ENCODE peak calls at places on chromosomes 4 and X, in four cellular contexts. E is breast epithelium, U is endodermal cell, L is pons. T is an unnamed sample.

GRCh38 chrX:136268051-136269048 is 17.1 kb upstream of the MAP7D3 start:
- DNase-seq in E (no peak), U (peak; percentile 68), L (peak; percentile 37), T (peak; percentile 41)

GRCh38 chr4:56863441-56864129 is 42.1 kb upstream of the SPINK2 start:
- DNase-seq in E (no peak), U (no peak), L (no peak), T (no peak)

GRCh38 chr4:47531241-47531953 is 46.3 kb downstream of the ATP10D start:
- DNase-seq in E (no peak), U (peak; percentile 51), L (peak; percentile 51), T (peak; percentile 94)

GRCh38 chr4:97953171-97953570 is 190.1 kb downstream of the STPG2 start:
- DNase-seq in E (no peak), U (no peak), L (no peak), T (no peak)

GRCh38 chr4:155678011-155678410 is 11.4 kb downstream of the GUCY1A1 start:
- DNase-seq in E (no peak), U (no peak), L (no peak), T (no peak)

GRCh38 chr4:121154103-121154515 is 10.0 kb downstream of the TNIP3 start:
- DNase-seq in E (no peak), U (no peak), L (no peak), T (no peak)

GRCh38 chr4:185801471-185801870 is 10.5 kb downstream of the SORBS2 start:
- DNase-seq in E (no peak), U (no peak), L (no peak), T (no peak)

GRCh38 chrX:41145920-41146608 is 60.8 kb downstream of the USP9X start:
- DNase-seq in E (no peak), U (no peak), L (no peak), T (peak; percentile 90)

GRCh38 chrX:69424161-69424560 is 80.0 kb upstream of the NALF2 start:
- DNase-seq in E (no peak), U (peak; percentile 49), L (peak; percentile 1), T (peak; percentile 5)

GRCh38 chr4:76896731-76897521 is 1.0 kb downstream of the SOWAHB start:
- DNase-seq in E (peak; percentile 54), U (peak; percentile 86), L (no peak), T (peak; percentile 22)

GRCh38 chr4:1204286-1204827 is 32.0 kb upstream of the SPON2 start:
- DNase-seq in E (no peak), U (no peak), L (no peak), T (no peak)

GRCh38 chrX:118644378-118644777 is 83.0 kb upstream of the IL13RA1 start:
- DNase-seq in E (no peak), U (no peak), L (peak; percentile 64), T (peak; percentile 51)